ENCODE peak calls at places on chromosome 1, in eight cellular contexts. J is PC-3, Q is SK-N-SH, E is neural progenitor cell, R is GM23248, V is hepatocyte, Y is HCT116, K is GM23338. G is an unnamed sample.

GRCh38 chr1:156639601-156640101 is 2.3 kb upstream of the BCAN start:
- DNase-seq in J (peak; percentile 93), Q (peak; percentile 74), E (no peak), R (no peak), V (no peak), Y (no peak), K (no peak), G (no peak)

GRCh38 chr1:4689941-4690635 is 35.7 kb downstream of the AJAP1 start:
- DNase-seq in J (no peak), Q (no peak), E (no peak), R (no peak), V (no peak), Y (no peak), K (no peak), G (no peak)

GRCh38 chr1:226799634-226800281 is 60.7 kb upstream of the ITPKB start:
- DNase-seq in J (no peak), Q (no peak), E (no peak), R (no peak), V (peak; percentile 66), Y (no peak), K (no peak), G (no peak)

GRCh38 chr1:1006305-1007159 is 6.6 kb upstream of the HES4 start:
- DNase-seq in J (peak; percentile 75), Q (peak; percentile 29), E (no peak), R (no peak), V (peak; percentile 89), Y (peak; percentile 81), K (no peak), G (no peak)

GRCh38 chr1:200886590-200886989 is 8.1 kb upstream of the INAVA start:
- DNase-seq in J (no peak), Q (no peak), E (no peak), R (no peak), V (no peak), Y (no peak), K (no peak), G (no peak)

GRCh38 chr1:11898831-11899467 is 27.3 kb downstream of the KIAA2013 start:
- DNase-seq in J (no peak), Q (no peak), E (peak; percentile 70), R (peak; percentile 30), V (peak; percentile 50), Y (no peak), K (peak; percentile 83), G (no peak)

GRCh38 chr1:161082996-161083742 is 6.2 kb downstream of the NECTIN4 start:
- DNase-seq in J (peak; percentile 99), Q (peak; percentile 60), E (no peak), R (peak; percentile 98), V (peak; percentile 94), Y (peak; percentile 89), K (no peak), G (no peak)

GRCh38 chr1:29900727-29901126 is 664.4 kb downstream of the PTPRU start:
- DNase-seq in J (no peak), Q (no peak), E (no peak), R (no peak), V (no peak), Y (no peak), K (no peak), G (no peak)

GRCh38 chr1:66984491-66984890 is 59.7 kb downstream of the MIER1 start:
- DNase-seq in J (no peak), Q (no peak), E (no peak), R (no peak), V (no peak), Y (no peak), K (no peak), G (peak; percentile 57)

GRCh38 chr1:159752135-159752580 is 28.6 kb upstream of the DUSP23 start:
- DNase-seq in J (no peak), Q (no peak), E (no peak), R (peak; percentile 72), V (peak; percentile 7), Y (no peak), K (no peak), G (no peak)

DNA sequence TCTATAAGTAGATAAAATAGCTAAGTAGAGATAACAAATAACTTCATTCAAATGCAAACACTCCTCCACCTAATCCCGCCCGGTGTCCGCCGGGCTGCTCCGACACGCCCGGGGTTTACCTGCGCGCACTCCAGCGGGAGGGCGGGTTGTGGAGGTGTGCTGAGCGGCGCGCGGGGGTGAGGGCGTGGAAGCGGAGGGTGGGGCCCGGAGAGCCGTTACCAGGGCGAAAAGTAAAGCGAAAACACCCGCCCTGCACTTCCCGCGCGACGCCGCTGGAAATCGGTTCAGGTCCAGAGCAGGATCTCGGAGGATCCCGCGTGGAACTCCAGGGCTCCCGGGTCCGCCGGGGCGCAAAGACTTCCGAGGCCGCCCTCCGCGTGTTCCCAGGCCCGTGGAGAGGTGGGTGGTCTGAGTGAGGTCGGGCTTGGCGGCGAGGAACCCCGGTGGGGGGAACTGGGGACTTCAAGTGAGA is 1.8 kb upstream of the ATF3 start:
- DNase-seq in J (peak; percentile 63), Q (peak; percentile 47), E (peak; percentile 28), R (peak; percentile 42), V (peak; percentile 89), Y (no peak), K (peak; percentile 48), G (no peak)
- TF ChIP-seq EZH2phosphoT487 in J (peak; percentile 86), Q (peak; percentile 97), E (no peak), R (no peak), V (peak; percentile 68), Y (no peak), K (peak; percentile 38), G (no peak)

GRCh38 chr1:28516518-28516956 is 10.7 kb downstream of the RCC1 start:
- DNase-seq in J (no peak), Q (no peak), E (no peak), R (peak; percentile 22), V (no peak), Y (no peak), K (no peak), G (peak; percentile 18)
- H3K4me2 ChIP-seq in J (no peak overlapping the region), Q (no peak overlapping the region), E (no peak overlapping the region), R (no peak overlapping the region), V (no peak overlapping the region), Y (peak overlapping the region; percentile 87), K (no peak overlapping the region), G (peak overlapping the region; percentile 82)

DNA sequence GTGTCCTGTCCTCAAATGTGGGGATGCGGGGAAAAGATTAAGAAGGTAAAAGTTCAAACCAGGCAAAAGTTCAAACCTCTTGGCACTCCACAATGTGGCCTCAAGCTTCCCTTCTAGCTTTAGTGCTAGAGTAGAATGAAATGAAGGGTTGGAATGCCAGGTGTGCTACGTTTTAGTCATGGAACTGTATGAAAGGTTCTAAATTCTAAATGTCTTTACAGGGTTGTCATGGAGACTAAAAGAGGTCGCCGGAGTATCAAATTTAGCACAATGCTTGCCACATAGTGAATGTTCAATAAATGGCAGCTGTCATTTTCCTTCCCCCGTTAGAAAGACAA is 57.2 kb upstream of the LRRC8D start:
- DNase-seq in J (peak; percentile 9), Q (no peak), E (no peak), R (no peak), V (no peak), Y (no peak), K (peak; percentile 30), G (no peak)
- H3K27ac ChIP-seq in J (no peak overlapping the region), Q (no peak overlapping the region), E (no peak overlapping the region), R (no peak overlapping the region), V (no peak overlapping the region), Y (no peak overlapping the region), K (no peak overlapping the region), G (no peak overlapping the region)

GRCh38 chr1:41314376-41314775 is 46.9 kb upstream of the FOXO6 start:
- DNase-seq in J (no peak), Q (no peak), E (no peak), R (peak; percentile 26), V (no peak), Y (no peak), K (no peak), G (no peak)

GRCh38 chr1:41312991-41313645 is 48.1 kb upstream of the FOXO6 start:
- DNase-seq in J (no peak), Q (no peak), E (no peak), R (peak; percentile 65), V (no peak), Y (no peak), K (no peak), G (no peak)

GRCh38 chr1:41314781-41315481 is 46.3 kb upstream of the FOXO6 start:
- DNase-seq in J (no peak), Q (no peak), E (peak; percentile 57), R (peak; percentile 36), V (peak; percentile 41), Y (no peak), K (peak; percentile 39), G (no peak)

GRCh38 chr1:41315482-41315823 is 45.8 kb upstream of the FOXO6 start:
- DNase-seq in J (no peak), Q (no peak), E (no peak), R (no peak), V (no peak), Y (no peak), K (no peak), G (no peak)

DNA sequence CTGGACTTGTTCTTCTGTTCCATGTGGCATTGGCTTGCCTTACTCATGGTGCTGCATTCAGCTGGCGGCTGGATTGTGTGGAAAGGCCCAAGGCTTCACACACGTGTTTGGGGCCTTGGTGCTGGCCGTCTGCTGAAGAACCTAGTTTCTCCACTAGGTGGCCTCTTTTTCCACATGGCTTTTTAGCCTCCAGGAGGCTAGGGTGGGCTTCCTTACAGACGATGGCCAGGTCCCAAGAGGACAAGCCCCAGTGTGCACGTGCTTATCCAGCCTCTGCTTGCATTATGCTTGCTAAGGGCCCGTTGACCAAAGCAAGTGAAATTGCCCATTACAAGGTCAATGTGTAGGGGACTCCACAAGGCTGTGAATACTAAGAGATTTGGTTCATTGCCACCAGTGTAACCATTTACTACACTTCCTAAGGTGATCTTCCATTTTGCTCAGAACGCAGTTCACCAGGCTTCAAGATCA is 47.5 kb upstream of the FOXO6 start:
- DNase-seq in J (peak; percentile 31), Q (peak; percentile 47), E (peak; percentile 59), R (peak; percentile 68), V (no peak), Y (peak; percentile 43), K (peak; percentile 82), G (peak; percentile 38)
- TF ChIP-seq EZH2phosphoT487 in J (no peak), Q (no peak), E (no peak), R (no peak), V (no peak), Y (no peak), K (no peak), G (no peak)

GRCh38 chr1:21640653-21641052 is 28.5 kb downstream of the RAP1GAP start:
- DNase-seq in J (no peak), Q (no peak), E (no peak), R (no peak), V (no peak), Y (no peak), K (no peak), G (no peak)

GRCh38 chr1:21641537-21641936 is 27.6 kb downstream of the RAP1GAP start:
- DNase-seq in J (no peak), Q (no peak), E (no peak), R (no peak), V (no peak), Y (no peak), K (no peak), G (no peak)

GRCh38 chr1:21641076-21641475 is 28.1 kb downstream of the RAP1GAP start:
- DNase-seq in J (no peak), Q (no peak), E (no peak), R (no peak), V (no peak), Y (no peak), K (no peak), G (no peak)

GRCh38 chr1:21638531-21639341 is 30.4 kb downstream of the RAP1GAP start:
- DNase-seq in J (peak; percentile 84), Q (no peak), E (no peak), R (peak; percentile 52), V (peak; percentile 85), Y (peak; percentile 79), K (no peak), G (no peak)

GRCh38 chr1:21639594-21640041 is 29.5 kb downstream of the RAP1GAP start:
- DNase-seq in J (no peak), Q (no peak), E (no peak), R (peak; percentile 52), V (peak; percentile 43), Y (no peak), K (no peak), G (no peak)
- H3K4me2 ChIP-seq in J (no peak overlapping the region), Q (no peak overlapping the region), E (no peak overlapping the region), R (no peak overlapping the region), V (no peak overlapping the region), Y (peak overlapping the region; percentile 76), K (no peak overlapping the region), G (no peak overlapping the region)

G was measured in OCI-LY7.